ENCODE peak calls at places on chromosomes 4 and X, in nine cellular contexts. One of them, this sample, is unnamed. For H3K4me1, the result is how much of the 10 kb centered on the place peaks cover.

GRCh38 chrX:48972214-48973164 is 845 bp upstream of the KCND1 start:
- DNase-seq in body of pancreas: peak
- DNase-seq in lower lobe of right lung: no peak
- DNase-seq in psoas muscle: peak
- DNase-seq in heart left ventricle: no peak
- DNase-seq in fibroblast of lung: peak
- DNase-seq in Peyer's patch: peak
- DNase-seq in HCT116: peak
- DNase-seq in uterus: peak
- DNase-seq in this sample: no peak

GRCh38 chrX:74049126-74049525 is 254.9 kb upstream of the ZCCHC13 start:
- DNase-seq in body of pancreas: no peak
- DNase-seq in lower lobe of right lung: no peak
- DNase-seq in psoas muscle: no peak
- DNase-seq in heart left ventricle: no peak
- DNase-seq in fibroblast of lung: no peak
- DNase-seq in Peyer's patch: no peak
- DNase-seq in HCT116: no peak
- DNase-seq in uterus: no peak
- DNase-seq in this sample: no peak

GRCh38 chrX:18890724-18891560 is 93.0 kb downstream of the PHKA2 start:
- DNase-seq in body of pancreas: no peak
- DNase-seq in lower lobe of right lung: no peak
- DNase-seq in psoas muscle: no peak
- DNase-seq in heart left ventricle: no peak
- DNase-seq in fibroblast of lung: no peak
- DNase-seq in Peyer's patch: no peak
- DNase-seq in HCT116: no peak
- DNase-seq in uterus: no peak
- DNase-seq in this sample: no peak

GRCh38 chr4:157265281-157265680 is 44.8 kb downstream of the GRIA2 start:
- DNase-seq in body of pancreas: peak
- DNase-seq in lower lobe of right lung: no peak
- DNase-seq in psoas muscle: no peak
- DNase-seq in heart left ventricle: no peak
- DNase-seq in fibroblast of lung: peak
- DNase-seq in Peyer's patch: no peak
- DNase-seq in HCT116: peak
- DNase-seq in uterus: no peak
- DNase-seq in this sample: no peak

GRCh38 chrX:98057176-98057575 is 1173.5 kb downstream of the RPA4 start:
- DNase-seq in body of pancreas: no peak
- DNase-seq in lower lobe of right lung: no peak
- DNase-seq in psoas muscle: no peak
- DNase-seq in heart left ventricle: no peak
- DNase-seq in fibroblast of lung: no peak
- DNase-seq in Peyer's patch: no peak
- DNase-seq in HCT116: no peak
- DNase-seq in uterus: no peak
- DNase-seq in this sample: no peak

GRCh38 chrX:17654116-17654515 is 83.2 kb upstream of the SCML1 start:
- DNase-seq in body of pancreas: no peak
- DNase-seq in lower lobe of right lung: no peak
- DNase-seq in psoas muscle: no peak
- DNase-seq in heart left ventricle: no peak
- DNase-seq in fibroblast of lung: no peak
- DNase-seq in Peyer's patch: no peak
- DNase-seq in HCT116: no peak
- DNase-seq in uterus: no peak
- DNase-seq in this sample: no peak

GRCh38 chrX:150338615-150339014 is 24.5 kb upstream of the MAMLD1 start:
- DNase-seq in body of pancreas: no peak
- DNase-seq in lower lobe of right lung: no peak
- DNase-seq in psoas muscle: no peak
- DNase-seq in heart left ventricle: no peak
- DNase-seq in fibroblast of lung: no peak
- DNase-seq in Peyer's patch: no peak
- DNase-seq in HCT116: no peak
- DNase-seq in uterus: no peak
- DNase-seq in this sample: no peak

GRCh38 chr4:149063007-149063406 is 620.8 kb upstream of the NR3C2 start:
- DNase-seq in body of pancreas: no peak
- DNase-seq in lower lobe of right lung: no peak
- DNase-seq in psoas muscle: no peak
- DNase-seq in heart left ventricle: no peak
- DNase-seq in fibroblast of lung: no peak
- DNase-seq in Peyer's patch: no peak
- DNase-seq in HCT116: no peak
- DNase-seq in uterus: no peak
- DNase-seq in this sample: no peak

GRCh38 chr4:141126769-141127168 is 6.5 kb downstream of the RNF150 start:
- DNase-seq in body of pancreas: no peak
- DNase-seq in lower lobe of right lung: no peak
- DNase-seq in psoas muscle: no peak
- DNase-seq in heart left ventricle: no peak
- DNase-seq in fibroblast of lung: no peak
- DNase-seq in Peyer's patch: no peak
- DNase-seq in HCT116: no peak
- DNase-seq in uterus: no peak
- DNase-seq in this sample: no peak

GRCh38 chr4:81786063-81786763 is 314.5 kb upstream of the RASGEF1B start:
- DNase-seq in body of pancreas: peak
- DNase-seq in lower lobe of right lung: no peak
- DNase-seq in psoas muscle: no peak
- DNase-seq in heart left ventricle: peak
- DNase-seq in fibroblast of lung: peak
- DNase-seq in Peyer's patch: no peak
- DNase-seq in HCT116: no peak
- DNase-seq in uterus: no peak
- DNase-seq in this sample: no peak

GRCh38 chrX:132651411-132652086 is 162.7 kb upstream of the MBNL3 start:
- DNase-seq in body of pancreas: no peak
- DNase-seq in lower lobe of right lung: no peak
- DNase-seq in psoas muscle: no peak
- DNase-seq in heart left ventricle: no peak
- DNase-seq in fibroblast of lung: peak
- DNase-seq in Peyer's patch: no peak
- DNase-seq in HCT116: no peak
- DNase-seq in uterus: no peak
- DNase-seq in this sample: no peak

GRCh38 chrX:51893931-51894696 is 691 bp downstream of the MAGED1 start:
- DNase-seq in body of pancreas: peak
- DNase-seq in lower lobe of right lung: no peak
- DNase-seq in psoas muscle: no peak
- DNase-seq in heart left ventricle: peak
- DNase-seq in fibroblast of lung: peak
- DNase-seq in Peyer's patch: no peak
- DNase-seq in HCT116: no peak
- DNase-seq in uterus: peak
- DNase-seq in this sample: no peak

GRCh38 chrX:155745792-155746191 is 133.0 kb upstream of the TMLHE start:
- DNase-seq in body of pancreas: peak
- DNase-seq in lower lobe of right lung: no peak
- DNase-seq in psoas muscle: no peak
- DNase-seq in heart left ventricle: peak
- DNase-seq in fibroblast of lung: peak
- DNase-seq in Peyer's patch: peak
- DNase-seq in HCT116: peak
- DNase-seq in uterus: no peak
- DNase-seq in this sample: no peak

GRCh38 chr4:99790796-99791617 is 25.6 kb upstream of the DAPP1 start:
- DNase-seq in body of pancreas: no peak
- DNase-seq in lower lobe of right lung: no peak
- DNase-seq in psoas muscle: no peak
- DNase-seq in heart left ventricle: no peak
- DNase-seq in fibroblast of lung: peak
- DNase-seq in Peyer's patch: no peak
- DNase-seq in HCT116: no peak
- DNase-seq in uterus: no peak
- DNase-seq in this sample: no peak

GRCh38 chrX:65647801-65648200 is 19.7 kb upstream of the MSN start:
- DNase-seq in body of pancreas: no peak
- DNase-seq in lower lobe of right lung: no peak
- DNase-seq in psoas muscle: no peak
- DNase-seq in heart left ventricle: no peak
- DNase-seq in fibroblast of lung: no peak
- DNase-seq in Peyer's patch: no peak
- DNase-seq in HCT116: no peak
- DNase-seq in uterus: no peak
- DNase-seq in this sample: no peak

GRCh38 chr4:1615786-1616573 is 68.1 kb downstream of the FAM53A start:
- DNase-seq in body of pancreas: no peak
- DNase-seq in lower lobe of right lung: peak
- DNase-seq in psoas muscle: peak
- DNase-seq in heart left ventricle: no peak
- DNase-seq in fibroblast of lung: no peak
- DNase-seq in Peyer's patch: no peak
- DNase-seq in HCT116: no peak
- DNase-seq in uterus: no peak
- DNase-seq in this sample: peak

GRCh38 chrX:148501121-148502066 is 977 bp downstream of the AFF2 start:
- DNase-seq in body of pancreas: no peak
- DNase-seq in lower lobe of right lung: peak
- DNase-seq in psoas muscle: no peak
- DNase-seq in heart left ventricle: no peak
- DNase-seq in fibroblast of lung: no peak
- DNase-seq in Peyer's patch: no peak
- DNase-seq in HCT116: no peak
- DNase-seq in uterus: no peak
- DNase-seq in this sample: peak
- H3K4me1 ChIP-seq in body of pancreas: under half
- H3K4me1 ChIP-seq in lower lobe of right lung: under half
- H3K4me1 ChIP-seq in psoas muscle: under half
- H3K4me1 ChIP-seq in heart left ventricle: under half
- H3K4me1 ChIP-seq in fibroblast of lung: under half
- H3K4me1 ChIP-seq in Peyer's patch: under half
- H3K4me1 ChIP-seq in HCT116: under half
- H3K4me1 ChIP-seq in uterus: under half
- H3K4me1 ChIP-seq in this sample: under half

DNA sequence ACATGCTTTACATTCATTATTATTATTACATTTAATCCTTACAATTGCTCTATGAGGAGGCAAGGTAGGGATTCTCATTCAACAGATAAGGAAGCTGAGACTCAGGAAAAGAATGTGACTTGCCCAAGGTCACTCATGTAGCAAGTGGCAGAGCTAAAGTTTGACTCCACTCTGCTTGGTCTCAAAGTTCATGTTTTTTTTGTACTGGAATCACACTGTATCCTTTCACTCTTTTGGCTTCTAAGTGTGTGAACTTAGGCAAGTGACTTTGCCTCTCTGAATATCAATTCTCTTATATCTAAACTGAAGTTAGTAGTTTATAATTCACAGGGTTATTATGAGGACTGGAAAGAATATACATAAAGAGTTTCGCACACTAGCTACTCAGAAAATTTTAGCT is 247.9 kb upstream of the AR start:
- DNase-seq in body of pancreas: no peak
- DNase-seq in lower lobe of right lung: no peak
- DNase-seq in psoas muscle: no peak
- DNase-seq in heart left ventricle: no peak
- DNase-seq in fibroblast of lung: no peak
- DNase-seq in Peyer's patch: no peak
- DNase-seq in HCT116: no peak
- DNase-seq in uterus: no peak
- DNase-seq in this sample: no peak
- TF ChIP-seq CTCF in body of pancreas: no peak
- TF ChIP-seq CTCF in lower lobe of right lung: no peak
- TF ChIP-seq CTCF in psoas muscle: no peak
- TF ChIP-seq CTCF in heart left ventricle: no peak
- TF ChIP-seq CTCF in fibroblast of lung: no peak
- TF ChIP-seq CTCF in Peyer's patch: no peak
- TF ChIP-seq CTCF in HCT116: no peak
- TF ChIP-seq CTCF in uterus: no peak
- TF ChIP-seq CTCF in this sample: no peak

GRCh38 chrX:140526138-140526537 is 21.3 kb upstream of the SOX3 start:
- DNase-seq in body of pancreas: no peak
- DNase-seq in lower lobe of right lung: no peak
- DNase-seq in psoas muscle: no peak
- DNase-seq in heart left ventricle: no peak
- DNase-seq in fibroblast of lung: no peak
- DNase-seq in Peyer's patch: no peak
- DNase-seq in HCT116: no peak
- DNase-seq in uterus: no peak
- DNase-seq in this sample: no peak

GRCh38 chrX:140524556-140524955 is 19.7 kb upstream of the SOX3 start:
- DNase-seq in body of pancreas: no peak
- DNase-seq in lower lobe of right lung: no peak
- DNase-seq in psoas muscle: no peak
- DNase-seq in heart left ventricle: no peak
- DNase-seq in fibroblast of lung: no peak
- DNase-seq in Peyer's patch: no peak
- DNase-seq in HCT116: no peak
- DNase-seq in uterus: no peak
- DNase-seq in this sample: no peak

GRCh38 chrX:140525448-140525847 is 20.6 kb upstream of the SOX3 start:
- DNase-seq in body of pancreas: no peak
- DNase-seq in lower lobe of right lung: no peak
- DNase-seq in psoas muscle: no peak
- DNase-seq in heart left ventricle: no peak
- DNase-seq in fibroblast of lung: peak
- DNase-seq in Peyer's patch: no peak
- DNase-seq in HCT116: no peak
- DNase-seq in uterus: no peak
- DNase-seq in this sample: no peak

GRCh38 chrX:140521393-140521792 is 16.5 kb upstream of the SOX3 start:
- DNase-seq in body of pancreas: no peak
- DNase-seq in lower lobe of right lung: no peak
- DNase-seq in psoas muscle: no peak
- DNase-seq in heart left ventricle: no peak
- DNase-seq in fibroblast of lung: no peak
- DNase-seq in Peyer's patch: no peak
- DNase-seq in HCT116: no peak
- DNase-seq in uterus: no peak
- DNase-seq in this sample: no peak
- H3K4me1 ChIP-seq in body of pancreas: under half
- H3K4me1 ChIP-seq in lower lobe of right lung: under half
- H3K4me1 ChIP-seq in psoas muscle: under half
- H3K4me1 ChIP-seq in heart left ventricle: under half
- H3K4me1 ChIP-seq in fibroblast of lung: under half
- H3K4me1 ChIP-seq in Peyer's patch: under half
- H3K4me1 ChIP-seq in HCT116: under half
- H3K4me1 ChIP-seq in uterus: under half
- H3K4me1 ChIP-seq in this sample: under half

DNA sequence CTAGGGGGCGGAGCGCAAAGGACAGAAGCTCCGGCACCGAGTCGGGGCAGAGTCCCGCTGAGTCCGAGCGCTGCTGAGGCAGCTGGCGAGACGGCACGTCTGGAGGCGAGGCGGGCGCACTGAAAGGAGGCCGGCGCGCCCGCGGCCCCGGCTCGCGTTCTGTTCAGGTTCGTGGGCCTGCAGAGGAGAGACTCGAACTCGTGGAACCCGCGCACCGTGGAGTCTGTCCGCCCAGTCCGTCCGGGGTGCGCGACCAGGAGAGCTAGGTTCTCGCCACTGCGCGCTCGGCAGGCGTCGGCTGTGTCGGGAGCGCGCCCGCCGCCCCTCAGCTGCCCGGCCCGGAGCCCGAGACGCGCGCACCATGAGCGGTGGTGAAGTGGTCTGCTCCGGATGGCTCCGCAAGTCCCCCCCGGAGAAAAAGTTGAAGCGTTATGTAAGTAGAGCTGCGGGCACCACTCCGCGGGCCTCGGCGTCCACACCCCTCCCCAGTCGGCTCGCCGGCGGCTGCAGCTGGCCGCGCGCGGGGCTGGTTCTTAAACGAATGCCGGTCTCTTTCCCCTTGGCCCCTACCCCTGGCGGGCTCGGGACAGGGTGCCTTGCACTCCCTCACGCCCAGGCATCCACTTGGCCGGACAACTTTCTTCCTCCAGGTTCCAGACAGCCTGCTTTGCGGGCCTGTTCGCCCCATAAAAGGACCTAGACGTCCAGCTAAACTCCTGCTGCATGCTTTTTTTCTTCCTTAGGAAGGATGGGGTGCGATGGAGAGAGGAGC is at the start of gene GAB1:
- DNase-seq in body of pancreas: peak
- DNase-seq in lower lobe of right lung: peak
- DNase-seq in psoas muscle: peak
- DNase-seq in heart left ventricle: peak
- DNase-seq in fibroblast of lung: peak
- DNase-seq in Peyer's patch: peak
- DNase-seq in HCT116: no peak
- DNase-seq in uterus: peak
- DNase-seq in this sample: peak
- TF ChIP-seq CTCF in body of pancreas: no peak
- TF ChIP-seq CTCF in lower lobe of right lung: no peak
- TF ChIP-seq CTCF in psoas muscle: no peak
- TF ChIP-seq CTCF in heart left ventricle: no peak
- TF ChIP-seq CTCF in fibroblast of lung: no peak
- TF ChIP-seq CTCF in Peyer's patch: peak
- TF ChIP-seq CTCF in HCT116: peak
- TF ChIP-seq CTCF in uterus: no peak
- TF ChIP-seq CTCF in this sample: no peak

This sample was measured in left lung.